ENCODE peak calls at places on chromosomes 5 and 9, in eight cellular contexts. One of them, this sample, is unnamed.

GRCh38 chr5:142106061-142106460 is 2.5 kb upstream of the NDFIP1 start:
- DNase-seq in kidney epithelial cell: no peak
- DNase-seq in IMR-90: no peak
- DNase-seq in K562: no peak
- DNase-seq in kidney: no peak
- DNase-seq in mammary epithelial cell: no peak
- DNase-seq in sigmoid colon: peak
- DNase-seq in bronchial epithelial cell: no peak
- DNase-seq in this sample: peak

GRCh38 chr5:137461636-137462596 is 37.2 kb downstream of the SPOCK1 start:
- DNase-seq in bronchial epithelial cell: no peak
- DNase-seq in kidney: no peak
- DNase-seq in kidney epithelial cell: no peak
- DNase-seq in IMR-90: no peak
- DNase-seq in sigmoid colon: no peak
- DNase-seq in mammary epithelial cell: no peak
- DNase-seq in K562: no peak
- DNase-seq in this sample: no peak

GRCh38 chr5:668299-668995 is 24.7 kb downstream of the TPPP start:
- DNase-seq in sigmoid colon: no peak
- DNase-seq in K562: no peak
- DNase-seq in kidney: peak
- DNase-seq in mammary epithelial cell: no peak
- DNase-seq in IMR-90: no peak
- DNase-seq in kidney epithelial cell: no peak
- DNase-seq in bronchial epithelial cell: no peak
- DNase-seq in this sample: no peak

GRCh38 chr9:17063535-17064135 is 71.2 kb upstream of the CNTLN start:
- DNase-seq in kidney: no peak
- DNase-seq in bronchial epithelial cell: peak
- DNase-seq in IMR-90: peak
- DNase-seq in mammary epithelial cell: peak
- DNase-seq in sigmoid colon: no peak
- DNase-seq in K562: no peak
- DNase-seq in kidney epithelial cell: peak
- DNase-seq in this sample: peak

GRCh38 chr9:123927625-123928308 is 2.2 kb downstream of the DENND1A start:
- DNase-seq in kidney epithelial cell: no peak
- DNase-seq in IMR-90: peak
- DNase-seq in sigmoid colon: no peak
- DNase-seq in K562: peak
- DNase-seq in bronchial epithelial cell: peak
- DNase-seq in kidney: no peak
- DNase-seq in mammary epithelial cell: no peak
- DNase-seq in this sample: peak

GRCh38 chr5:175681045-175681974 is 23.4 kb downstream of the HRH2 start:
- DNase-seq in bronchial epithelial cell: no peak
- DNase-seq in kidney epithelial cell: no peak
- DNase-seq in IMR-90: no peak
- DNase-seq in mammary epithelial cell: no peak
- DNase-seq in kidney: peak
- DNase-seq in sigmoid colon: no peak
- DNase-seq in K562: no peak
- DNase-seq in this sample: no peak

GRCh38 chr5:134511796-134512660 is 13.4 kb upstream of the JADE2 start:
- DNase-seq in kidney epithelial cell: no peak
- DNase-seq in K562: peak
- DNase-seq in mammary epithelial cell: peak
- DNase-seq in bronchial epithelial cell: peak
- DNase-seq in IMR-90: peak
- DNase-seq in kidney: peak
- DNase-seq in sigmoid colon: peak
- DNase-seq in this sample: peak

GRCh38 chr9:135001526-135001925 is 83.8 kb upstream of the FCN1 start:
- DNase-seq in sigmoid colon: no peak
- DNase-seq in mammary epithelial cell: no peak
- DNase-seq in K562: no peak
- DNase-seq in kidney epithelial cell: no peak
- DNase-seq in kidney: peak
- DNase-seq in IMR-90: no peak
- DNase-seq in bronchial epithelial cell: no peak
- DNase-seq in this sample: no peak

GRCh38 chr9:130304643-130305042 is 39.1 kb downstream of the HMCN2 start:
- DNase-seq in IMR-90: no peak
- DNase-seq in bronchial epithelial cell: no peak
- DNase-seq in sigmoid colon: no peak
- DNase-seq in kidney epithelial cell: no peak
- DNase-seq in K562: no peak
- DNase-seq in mammary epithelial cell: no peak
- DNase-seq in kidney: peak
- DNase-seq in this sample: no peak

GRCh38 chr5:100623719-100624118 is 88.5 kb downstream of the FAM174A start:
- DNase-seq in sigmoid colon: no peak
- DNase-seq in K562: no peak
- DNase-seq in kidney epithelial cell: no peak
- DNase-seq in bronchial epithelial cell: peak
- DNase-seq in kidney: no peak
- DNase-seq in mammary epithelial cell: peak
- DNase-seq in IMR-90: peak
- DNase-seq in this sample: peak
- TF ChIP-seq CTCF in sigmoid colon: peak
- TF ChIP-seq CTCF in K562: peak
- TF ChIP-seq CTCF in kidney epithelial cell: peak
- TF ChIP-seq CTCF in bronchial epithelial cell: peak
- TF ChIP-seq CTCF in kidney: peak
- TF ChIP-seq CTCF in mammary epithelial cell: peak
- TF ChIP-seq CTCF in IMR-90: peak
- TF ChIP-seq CTCF in this sample: peak

DNA sequence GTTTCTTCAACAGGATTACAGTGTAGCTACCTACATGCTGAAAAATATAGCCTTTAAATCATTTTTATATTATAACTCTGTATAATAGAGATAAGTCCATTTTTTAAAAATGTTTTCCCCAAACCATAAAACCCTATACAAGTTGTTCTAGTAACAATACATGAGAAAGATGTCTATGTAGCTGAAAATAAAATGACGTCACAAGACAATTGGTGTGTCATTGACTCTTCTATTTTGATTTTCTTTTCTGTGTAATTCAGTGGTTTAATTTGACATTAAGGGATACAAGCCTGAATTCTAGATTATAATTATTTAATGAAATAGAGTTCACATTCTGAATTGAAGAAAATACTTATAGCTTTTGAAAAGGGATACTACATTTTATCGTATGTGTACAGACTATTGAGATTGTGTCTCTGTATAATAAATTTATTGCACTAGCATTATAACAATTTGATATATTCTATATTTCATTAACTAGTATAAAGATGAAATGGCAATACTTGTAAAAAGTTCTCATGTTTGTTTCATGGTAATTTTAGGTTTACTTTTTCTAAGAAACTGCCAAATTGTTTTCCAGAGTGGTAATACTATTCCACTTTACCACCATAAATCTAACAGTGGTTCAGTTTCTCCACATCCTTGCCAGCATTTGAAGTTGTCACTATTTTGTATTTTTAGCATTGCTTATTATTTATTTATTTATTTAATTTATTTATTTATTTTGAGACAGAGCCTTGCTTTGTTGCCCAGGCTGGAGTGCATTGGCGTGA is 18.7 kb downstream of the ANXA1 start:
- DNase-seq in IMR-90: no peak
- DNase-seq in sigmoid colon: no peak
- DNase-seq in kidney epithelial cell: no peak
- DNase-seq in kidney: no peak
- DNase-seq in mammary epithelial cell: no peak
- DNase-seq in bronchial epithelial cell: peak
- DNase-seq in K562: no peak
- DNase-seq in this sample: no peak
- H3K4me3 ChIP-seq in IMR-90: no peak
- H3K4me3 ChIP-seq in sigmoid colon: no peak
- H3K4me3 ChIP-seq in kidney epithelial cell: no peak
- H3K4me3 ChIP-seq in kidney: no peak
- H3K4me3 ChIP-seq in mammary epithelial cell: no peak
- H3K4me3 ChIP-seq in bronchial epithelial cell: no peak
- H3K4me3 ChIP-seq in K562: no peak
- H3K4me3 ChIP-seq in this sample: no peak

GRCh38 chr5:59600153-59600552 is 293.4 kb downstream of the PDE4D start:
- DNase-seq in IMR-90: no peak
- DNase-seq in bronchial epithelial cell: no peak
- DNase-seq in mammary epithelial cell: no peak
- DNase-seq in kidney: no peak
- DNase-seq in sigmoid colon: no peak
- DNase-seq in kidney epithelial cell: no peak
- DNase-seq in K562: no peak
- DNase-seq in this sample: no peak

GRCh38 chr5:59596586-59597348 is 296.8 kb downstream of the PDE4D start:
- DNase-seq in mammary epithelial cell: peak
- DNase-seq in kidney epithelial cell: no peak
- DNase-seq in bronchial epithelial cell: peak
- DNase-seq in IMR-90: peak
- DNase-seq in kidney: no peak
- DNase-seq in K562: no peak
- DNase-seq in sigmoid colon: no peak
- DNase-seq in this sample: peak

GRCh38 chr5:59598547-59598874 is 295.0 kb downstream of the PDE4D start:
- DNase-seq in mammary epithelial cell: peak
- DNase-seq in kidney epithelial cell: no peak
- DNase-seq in kidney: no peak
- DNase-seq in bronchial epithelial cell: no peak
- DNase-seq in IMR-90: no peak
- DNase-seq in sigmoid colon: no peak
- DNase-seq in K562: no peak
- DNase-seq in this sample: peak

GRCh38 chr5:59599729-59600128 is 293.8 kb downstream of the PDE4D start:
- DNase-seq in mammary epithelial cell: no peak
- DNase-seq in kidney epithelial cell: no peak
- DNase-seq in sigmoid colon: no peak
- DNase-seq in IMR-90: no peak
- DNase-seq in K562: no peak
- DNase-seq in bronchial epithelial cell: no peak
- DNase-seq in kidney: no peak
- DNase-seq in this sample: no peak

GRCh38 chr5:59597690-59598546 is 295.6 kb downstream of the PDE4D start:
- DNase-seq in sigmoid colon: no peak
- DNase-seq in kidney epithelial cell: no peak
- DNase-seq in kidney: no peak
- DNase-seq in bronchial epithelial cell: no peak
- DNase-seq in mammary epithelial cell: no peak
- DNase-seq in K562: no peak
- DNase-seq in IMR-90: no peak
- DNase-seq in this sample: no peak
- TF ChIP-seq CTCF in sigmoid colon: no peak
- TF ChIP-seq CTCF in kidney epithelial cell: no peak
- TF ChIP-seq CTCF in kidney: no peak
- TF ChIP-seq CTCF in bronchial epithelial cell: no peak
- TF ChIP-seq CTCF in mammary epithelial cell: no peak
- TF ChIP-seq CTCF in K562: no peak
- TF ChIP-seq CTCF in IMR-90: no peak
- TF ChIP-seq CTCF in this sample: no peak

GRCh38 chr5:79611046-79611829 is 1.0 kb upstream of the TENT2 start:
- DNase-seq in kidney: no peak
- DNase-seq in K562: no peak
- DNase-seq in bronchial epithelial cell: no peak
- DNase-seq in kidney epithelial cell: no peak
- DNase-seq in sigmoid colon: no peak
- DNase-seq in mammary epithelial cell: no peak
- DNase-seq in IMR-90: no peak
- DNase-seq in this sample: no peak
- H3K4me3 ChIP-seq in kidney: peak
- H3K4me3 ChIP-seq in K562: peak
- H3K4me3 ChIP-seq in bronchial epithelial cell: no peak
- H3K4me3 ChIP-seq in kidney epithelial cell: peak
- H3K4me3 ChIP-seq in sigmoid colon: peak
- H3K4me3 ChIP-seq in mammary epithelial cell: peak
- H3K4me3 ChIP-seq in IMR-90: peak
- H3K4me3 ChIP-seq in this sample: peak

GRCh38 chr5:132776077-132776931 is 735 bp downstream of the SEPTIN8 start:
- DNase-seq in kidney: peak
- DNase-seq in K562: peak
- DNase-seq in bronchial epithelial cell: no peak
- DNase-seq in kidney epithelial cell: no peak
- DNase-seq in IMR-90: no peak
- DNase-seq in sigmoid colon: peak
- DNase-seq in mammary epithelial cell: peak
- DNase-seq in this sample: no peak
- TF ChIP-seq CTCF in kidney: no peak
- TF ChIP-seq CTCF in K562: no peak
- TF ChIP-seq CTCF in bronchial epithelial cell: no peak
- TF ChIP-seq CTCF in kidney epithelial cell: no peak
- TF ChIP-seq CTCF in IMR-90: no peak
- TF ChIP-seq CTCF in sigmoid colon: no peak
- TF ChIP-seq CTCF in mammary epithelial cell: no peak
- TF ChIP-seq CTCF in this sample: no peak

DNA sequence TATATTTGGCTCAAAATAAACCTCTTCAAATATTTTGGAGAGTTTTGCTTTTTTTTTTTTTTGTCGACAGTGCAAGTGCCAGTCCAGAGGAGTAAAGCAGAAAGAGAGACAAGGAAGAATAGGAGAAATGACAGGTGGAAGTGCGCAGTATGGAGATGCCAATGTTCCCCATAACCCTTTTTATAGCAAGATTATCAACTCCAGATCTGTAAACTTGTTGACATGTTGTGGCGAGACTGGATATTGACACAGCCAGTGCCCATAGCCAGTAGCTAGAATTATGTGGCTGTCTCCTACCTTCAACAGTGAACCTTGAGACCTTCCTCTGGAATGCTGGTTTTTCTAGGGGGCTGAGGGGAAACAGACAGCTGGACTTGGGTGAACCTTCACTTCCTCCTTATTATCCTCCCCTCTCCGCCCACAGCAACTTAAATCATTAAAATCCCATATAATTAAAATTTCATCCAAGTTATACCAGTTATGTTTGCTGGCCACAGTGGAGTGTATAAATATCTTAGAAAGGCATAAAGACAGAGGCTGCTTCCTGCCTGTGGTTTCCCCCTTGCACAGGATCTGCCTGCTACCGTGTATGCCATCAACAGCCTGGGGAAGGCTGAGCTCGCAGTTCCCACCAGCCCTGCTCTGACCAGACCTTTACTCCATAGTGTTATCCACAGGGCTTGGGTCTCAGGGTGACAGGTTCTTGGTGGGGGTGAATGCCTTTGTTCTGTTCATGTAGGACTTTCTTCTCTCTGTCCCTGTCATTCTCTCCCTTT is 112.3 kb upstream of the ANKH start:
- DNase-seq in mammary epithelial cell: no peak
- DNase-seq in kidney epithelial cell: no peak
- DNase-seq in bronchial epithelial cell: no peak
- DNase-seq in kidney: no peak
- DNase-seq in sigmoid colon: no peak
- DNase-seq in IMR-90: no peak
- DNase-seq in K562: no peak
- DNase-seq in this sample: no peak
- H3K4me3 ChIP-seq in mammary epithelial cell: no peak
- H3K4me3 ChIP-seq in kidney epithelial cell: no peak
- H3K4me3 ChIP-seq in bronchial epithelial cell: no peak
- H3K4me3 ChIP-seq in kidney: no peak
- H3K4me3 ChIP-seq in sigmoid colon: no peak
- H3K4me3 ChIP-seq in IMR-90: no peak
- H3K4me3 ChIP-seq in K562: no peak
- H3K4me3 ChIP-seq in this sample: no peak

This sample was measured in fibroblast of pulmonary artery.